ENCODE peak calls at places on chromosomes 6 and 20, in seven cellular contexts. I is activated CD8-positive, alpha-beta memory T cell treated with anti-CD3 and anti-CD28 coated beads for 1 hour; K is DMS 273 treated with DMSO at 0.1 percent for 48 hours; A is HFF-Myc; Y is NCI-H2029 treated with DMSO at 0.1 percent for 48 hours; T is activated T-cell treated with anti-CD3 and anti-CD28 coated beads, Interleukin-2, amount 50 U/mL, for 72 hours; L is naive thymus-derived CD8-positive, alpha-beta T cell. M is an unnamed sample.

GRCh38 chr6:163436843-163437242 is 22.3 kb downstream of the QKI start:
- DNase-seq in I (no peak), K (no peak), A (no peak), Y (no peak), T (no peak), L (no peak), M (no peak)

GRCh38 chr20:1524004-1524403 is 32.8 kb upstream of the SIRPB2 start:
- DNase-seq in I (no peak), K (no peak), A (peak; percentile 20), Y (no peak), T (no peak), L (no peak), M (no peak)

GRCh38 chr20:18638768-18639167 is 50.9 kb downstream of the DTD1 start:
- DNase-seq in I (no peak), K (no peak), A (no peak), Y (no peak), T (no peak), L (no peak), M (no peak)

GRCh38 chr20:5118220-5119142 is 1.3 kb downstream of the PCNA start:
- DNase-seq in I (no peak), K (no peak), A (no peak), Y (no peak), T (peak; percentile 8), L (no peak), M (no peak)

GRCh38 chr6:139369568-139370046 is 4.8 kb downstream of the CITED2 start:
- DNase-seq in I (no peak), K (no peak), A (peak; percentile 59), Y (no peak), T (peak; percentile 18), L (no peak), M (no peak)

GRCh38 chr6:37393530-37393929 is 39.5 kb upstream of the CMTR1 start:
- DNase-seq in I (no peak), K (no peak), A (no peak), Y (no peak), T (no peak), L (no peak), M (no peak)

GRCh38 chr20:13024581-13024980 is 15.8 kb downstream of the SPTLC3 start:
- DNase-seq in I (no peak), K (no peak), A (no peak), Y (no peak), T (no peak), L (no peak), M (no peak)

GRCh38 chr6:16840291-16840690 is 79.0 kb upstream of the ATXN1 start:
- DNase-seq in I (no peak), K (no peak), A (no peak), Y (no peak), T (no peak), L (no peak), M (no peak)

GRCh38 chr20:38125157-38126056 is 39.7 kb downstream of the TGM2 start:
- DNase-seq in I (no peak), K (peak; percentile 83), A (no peak), Y (peak; percentile 95), T (no peak), L (no peak), M (no peak)

GRCh38 chr20:58623579-58624473 is 27.3 kb upstream of the STX16 start:
- DNase-seq in I (no peak), K (no peak), A (peak; percentile 85), Y (no peak), T (no peak), L (no peak), M (no peak)

GRCh38 chr20:41169184-41169690 is 31.9 kb downstream of the PLCG1 start:
- DNase-seq in I (no peak), K (no peak), A (no peak), Y (no peak), T (no peak), L (no peak), M (no peak)

GRCh38 chr20:48282591-48283228 is 497.4 kb upstream of the SULF2 start:
- DNase-seq in I (no peak), K (no peak), A (no peak), Y (no peak), T (no peak), L (no peak), M (no peak)

GRCh38 chr6:44800171-44800671 is 412.7 kb downstream of the CDC5L start:
- DNase-seq in I (no peak), K (peak; percentile 59), A (no peak), Y (peak; percentile 81), T (no peak), L (no peak), M (no peak)

GRCh38 chr6:46104209-46104608 is 25.6 kb upstream of the ENPP4 start:
- DNase-seq in I (no peak), K (no peak), A (no peak), Y (no peak), T (no peak), L (no peak), M (no peak)

GRCh38 chr20:3798908-3799248 is 2.8 kb downstream of the CDC25B start:
- DNase-seq in I (no peak), K (no peak), A (no peak), Y (no peak), T (no peak), L (no peak), M (no peak)

GRCh38 chr6:132683543-132683942 is 24.6 kb upstream of the TAAR1 start:
- DNase-seq in I (no peak), K (no peak), A (peak; percentile 6), Y (no peak), T (no peak), L (no peak), M (no peak)

GRCh38 chr6:111818539-111819226 is 54.6 kb downstream of the FYN start:
- DNase-seq in I (no peak), K (no peak), A (no peak), Y (no peak), T (no peak), L (no peak), M (no peak)

GRCh38 chr6:165880721-165881120 is 217.7 kb upstream of the PDE10A start:
- DNase-seq in I (no peak), K (no peak), A (no peak), Y (no peak), T (no peak), L (no peak), M (no peak)

GRCh38 chr20:45229264-45230056 is 8.3 kb downstream of the SEMG2 start:
- DNase-seq in I (no peak), K (no peak), A (no peak), Y (peak; percentile 80), T (peak; percentile 74), L (peak; percentile 12), M (no peak)

GRCh38 chr6:170259301-170259700 is 31.6 kb downstream of the DLL1 start:
- DNase-seq in I (no peak), K (no peak), A (no peak), Y (no peak), T (no peak), L (no peak), M (no peak)

GRCh38 chr20:24998631-24999445 is 6.3 kb upstream of the APMAP start:
- DNase-seq in I (no peak), K (no peak), A (no peak), Y (no peak), T (no peak), L (no peak), M (no peak)

GRCh38 chr20:9942736-9943135 is 92.1 kb upstream of the ANKEF1 start:
- DNase-seq in I (no peak), K (no peak), A (no peak), Y (no peak), T (no peak), L (no peak), M (no peak)

GRCh38 chr6:166556871-166557322 is 29.6 kb downstream of the RAMACL start:
- DNase-seq in I (no peak), K (no peak), A (no peak), Y (peak; percentile 79), T (no peak), L (no peak), M (no peak)

GRCh38 chr20:12207875-12208274 is 290.2 kb downstream of the BTBD3 start:
- DNase-seq in I (no peak), K (no peak), A (peak; percentile 7), Y (no peak), T (no peak), L (no peak), M (no peak)

GRCh38 chr6:37492236-37493046 is 7.3 kb downstream of the CCDC167 start:
- DNase-seq in I (no peak), K (no peak), A (no peak), Y (no peak), T (no peak), L (no peak), M (no peak)

GRCh38 chr6:46199387-46199786 is 28.6 kb upstream of the ENPP5 start:
- DNase-seq in I (no peak), K (no peak), A (no peak), Y (no peak), T (no peak), L (no peak), M (no peak)

GRCh38 chr20:34084227-34084923 is 27.7 kb downstream of the EIF2S2 start:
- DNase-seq in I (no peak), K (no peak), A (no peak), Y (peak; percentile 15), T (no peak), L (no peak), M (no peak)

M was measured in NCI-H1930.